ENCODE peak calls at places on chromosomes 6 and 20, in ten cellular contexts. K is CD8-positive, alpha-beta T cell; T is body of pancreas; J is fibroblast of lung; X is stomach; E is psoas muscle; A is heart left ventricle; D is MM.1S; H is left ventricle myocardium inferior; V is Panc1. O is an unnamed sample.

GRCh38 chr6:117776441-117776840 is 101.2 kb downstream of the NUS1 start:
- DNase-seq in E (no peak), J (peak; percentile 16), D (no peak), V (no peak), X (no peak), H (no peak), K (no peak), T (no peak), A (no peak), O (no peak)

GRCh38 chr20:32522775-32523612 is 62.1 kb downstream of the NOL4L start:
- DNase-seq in A (no peak), T (no peak), H (no peak), E (no peak), X (no peak), D (no peak), J (peak; percentile 30), K (no peak), V (no peak), O (no peak)

GRCh38 chr6:169623975-169624374 is 77.9 kb downstream of the WDR27 start:
- DNase-seq in X (no peak), T (no peak), K (no peak), H (no peak), V (no peak), D (no peak), E (no peak), J (no peak), A (no peak), O (no peak)

GRCh38 chr6:124022641-124023040 is 219.0 kb downstream of the NKAIN2 start:
- DNase-seq in D (no peak), E (no peak), X (no peak), V (no peak), K (no peak), T (no peak), J (no peak), A (no peak), H (no peak), O (no peak)

GRCh38 chr20:8223096-8223870 is 91.2 kb downstream of the PLCB1 start:
- DNase-seq in H (no peak), V (no peak), A (no peak), J (peak; percentile 92), D (no peak), X (no peak), T (no peak), K (no peak), E (no peak), O (no peak)

GRCh38 chr6:130459316-130459715 is 93.5 kb downstream of the TMEM200A start:
- DNase-seq in V (no peak), K (no peak), D (no peak), A (no peak), T (no peak), H (no peak), J (peak; percentile 24), E (no peak), X (no peak), O (no peak)

GRCh38 chr6:42156638-42157037 is 14.2 kb upstream of the C6orf132 start:
- DNase-seq in X (no peak), J (no peak), A (no peak), K (no peak), E (no peak), D (no peak), V (no peak), H (no peak), T (no peak), O (no peak)

GRCh38 chr6:18703546-18703945 is 316.4 kb downstream of the RNF144B start:
- DNase-seq in X (no peak), J (no peak), V (no peak), K (no peak), E (no peak), A (no peak), H (no peak), T (no peak), D (no peak), O (no peak)

GRCh38 chr6:312704-313485 is 20.6 kb downstream of the DUSP22 start:
- DNase-seq in K (no peak), J (no peak), D (peak; percentile 53), A (no peak), X (no peak), E (no peak), H (no peak), V (no peak), T (peak; percentile 46), O (no peak)

GRCh38 chr6:315226-315625 is 22.9 kb downstream of the DUSP22 start:
- DNase-seq in K (no peak), H (no peak), T (no peak), E (no peak), J (no peak), D (no peak), V (no peak), A (no peak), X (no peak), O (no peak)

GRCh38 chr6:311679-312220 is 19.5 kb downstream of the DUSP22 start:
- DNase-seq in V (no peak), H (peak; percentile 63), T (no peak), J (peak; percentile 25), X (no peak), A (no peak), D (no peak), E (no peak), K (no peak), O (no peak)

GRCh38 chr6:315921-316752 is 23.9 kb downstream of the DUSP22 start:
- DNase-seq in V (no peak), J (no peak), D (peak; percentile 84), A (no peak), H (no peak), E (no peak), K (no peak), T (no peak), X (no peak), O (no peak)

GRCh38 chr6:313917-314316 is 21.6 kb downstream of the DUSP22 start:
- DNase-seq in J (no peak), T (no peak), A (no peak), V (no peak), E (no peak), D (no peak), K (no peak), X (no peak), H (no peak), O (no peak)
- H3K4me1 ChIP-seq in J (no peaks in the 10 kb centered on the region), T (peaks cover 6% of the 10 kb centered on the region), A (peaks cover 18% of the 10 kb centered on the region), V (no peaks in the 10 kb centered on the region), E (peaks cover 4% of the 10 kb centered on the region), D (peaks cover 79% of the 10 kb centered on the region), K (peaks cover 13% of the 10 kb centered on the region), X (peaks cover 17% of the 10 kb centered on the region), H (peaks cover 45% of the 10 kb centered on the region), O (no peaks in the 10 kb centered on the region)

GRCh38 chr6:21731411-21732031 is 138.0 kb downstream of the SOX4 start:
- DNase-seq in X (no peak), J (peak; percentile 86), T (peak; percentile 53), E (no peak), V (no peak), D (no peak), H (no peak), K (no peak), A (no peak), O (no peak)
- H3K27ac ChIP-seq in X (no peak overlapping the region), J (no peak overlapping the region), T (peak overlapping the region; percentile 55), E (no peak overlapping the region), V (peak overlapping the region; percentile 63), D (no peak overlapping the region), H (no peak overlapping the region), K (no peak overlapping the region), A (no peak overlapping the region), O (no peak overlapping the region)

GRCh38 chr6:35599761-35600658 is 87.3 kb upstream of the TULP1 start:
- DNase-seq in D (no peak), K (no peak), J (peak; percentile 24), A (no peak), V (no peak), H (no peak), T (no peak), X (no peak), E (no peak), O (no peak)

GRCh38 chr6:35602133-35602946 is 86.4 kb downstream of the FKBP5 start:
- DNase-seq in D (no peak), J (peak; percentile 69), K (peak; percentile 56), X (no peak), V (no peak), A (no peak), E (no peak), H (no peak), T (peak; percentile 31), O (no peak)

GRCh38 chr6:35600659-35601125 is 88.0 kb upstream of the TULP1 start:
- DNase-seq in H (no peak), J (no peak), T (no peak), A (no peak), E (no peak), D (no peak), V (no peak), K (no peak), X (no peak), O (no peak)

GRCh38 chr6:35603326-35604202 is 85.2 kb downstream of the FKBP5 start:
- DNase-seq in E (no peak), D (no peak), V (no peak), K (no peak), H (no peak), J (peak; percentile 36), A (no peak), X (no peak), T (peak; percentile 50), O (no peak)

GRCh38 chr6:35601331-35602132 is 87.2 kb downstream of the FKBP5 start:
- DNase-seq in E (peak; percentile 46), A (no peak), V (no peak), T (peak; percentile 75), K (peak; percentile 78), J (peak; percentile 90), D (peak; percentile 50), H (no peak), X (peak; percentile 55), O (peak; percentile 52)
- H3K4me1 ChIP-seq in E (peaks cover 84% of the 10 kb centered on the region), A (peaks cover 46% of the 10 kb centered on the region), V (peaks cover 3% of the 10 kb centered on the region), T (peaks cover 56% of the 10 kb centered on the region), K (peaks cover 89% of the 10 kb centered on the region), J (peaks cover 20% of the 10 kb centered on the region), D (peaks cover 26% of the 10 kb centered on the region), H (peaks cover 75% of the 10 kb centered on the region), X (peaks cover 60% of the 10 kb centered on the region), O (peaks cover 81% of the 10 kb centered on the region)

GRCh38 chr20:37315293-37316110 is 26.0 kb downstream of the MANBAL start:
- DNase-seq in K (no peak), E (peak; percentile 67), T (peak; percentile 50), J (peak; percentile 86), A (peak; percentile 84), H (peak; percentile 86), V (no peak), D (no peak), X (peak; percentile 59), O (no peak)
- H3K27ac ChIP-seq in K (peak overlapping the region; percentile 52), E (peak overlapping the region; percentile 53), T (no peak overlapping the region), J (peak overlapping the region; percentile 89), A (peak overlapping the region; percentile 83), H (peak overlapping the region; percentile 94), V (no peak overlapping the region), D (no peak overlapping the region), X (peak overlapping the region; percentile 87), O (no peak overlapping the region)

DNA sequence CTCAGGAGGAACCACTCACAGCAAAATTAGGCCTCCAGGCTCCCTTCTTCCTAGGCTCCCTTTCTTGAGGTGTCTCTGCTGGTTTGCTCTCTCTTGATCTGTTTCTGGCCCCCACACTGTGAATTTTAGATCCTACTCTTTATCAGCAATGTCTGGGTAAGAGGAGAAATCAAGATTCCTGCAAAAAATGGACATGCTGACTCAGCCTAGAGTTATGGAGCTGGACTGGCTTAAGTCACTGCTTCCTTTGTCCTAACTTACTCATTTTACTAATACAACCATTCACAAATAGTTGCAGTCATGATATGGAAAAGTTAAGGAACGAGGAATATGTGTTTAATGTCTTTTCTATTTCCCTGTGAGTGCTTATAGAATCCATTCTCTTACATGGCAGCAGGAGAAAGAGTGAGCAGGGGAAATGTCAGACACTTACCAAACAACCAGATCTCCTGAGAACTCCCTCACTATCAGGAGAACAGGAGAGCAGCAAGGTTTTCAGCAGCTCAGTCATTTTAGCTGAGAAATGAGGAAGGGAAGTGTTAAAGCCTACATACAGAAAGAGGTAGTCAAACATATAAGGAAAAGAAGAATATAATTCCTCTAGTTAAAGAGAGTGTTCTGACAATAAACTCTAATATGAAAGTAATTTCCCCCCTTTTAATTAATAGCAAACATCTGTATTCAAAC is 160.8 kb downstream of the PDE7B start:
- DNase-seq in H (no peak), A (no peak), T (no peak), X (no peak), K (no peak), J (peak; percentile 97), E (no peak), V (no peak), D (no peak), O (no peak)
- H3K4me1 ChIP-seq in H (peaks cover 64% of the 10 kb centered on the region), A (peaks cover 31% of the 10 kb centered on the region), T (no peaks in the 10 kb centered on the region), X (peaks cover 3% of the 10 kb centered on the region), K (no peaks in the 10 kb centered on the region), J (peaks cover 18% of the 10 kb centered on the region), E (no peaks in the 10 kb centered on the region), V (no peaks in the 10 kb centered on the region), D (no peaks in the 10 kb centered on the region), O (no peaks in the 10 kb centered on the region)

O was measured in effector memory CD4-positive, alpha-beta T cell.